ENCODE peak calls at places on chromosomes 5 and 9, in six cellular contexts. R is transverse colon, E is sigmoid colon, B is HCT116, K is spleen, T is stomach. P is an unnamed sample. For H3K4me1, the result is how much of the 10 kb centered on the place peaks cover.

GRCh38 chr5:170579623-170580022 is 75.8 kb downstream of the KCNIP1 start:
- DNase-seq in R (no peak), T (no peak), E (no peak), B (no peak), K (no peak), P (no peak)

GRCh38 chr5:91556-92263 is at the start of gene PLEKHG4B:
- DNase-seq in R (no peak), E (no peak), T (no peak), B (no peak), K (peak), P (no peak)

GRCh38 chr5:2714026-2714425 is 37.5 kb downstream of the IRX2 start:
- DNase-seq in B (no peak), K (no peak), R (no peak), T (no peak), E (peak), P (no peak)

GRCh38 chr5:158840193-158840592 is 259.5 kb downstream of the EBF1 start:
- DNase-seq in K (no peak), B (no peak), R (no peak), T (no peak), E (no peak), P (no peak)

GRCh38 chr9:107628444-107628843 is 138.9 kb upstream of the KLF4 start:
- DNase-seq in B (no peak), T (no peak), E (no peak), K (no peak), R (no peak), P (no peak)

GRCh38 chr5:89265511-89266169 is 382.7 kb upstream of the MEF2C start:
- DNase-seq in R (no peak), B (no peak), K (no peak), T (no peak), E (no peak), P (no peak)

GRCh38 chr9:72540348-72540873 is 19.0 kb downstream of the TMC1 start:
- DNase-seq in R (no peak), T (no peak), E (no peak), B (no peak), K (no peak), P (no peak)

GRCh38 chr5:2659071-2659470 is 92.4 kb downstream of the IRX2 start:
- DNase-seq in T (no peak), R (no peak), E (no peak), K (no peak), B (no peak), P (no peak)

GRCh38 chr5:14906628-14907027 is 35.0 kb upstream of the ANKH start:
- DNase-seq in B (no peak), K (no peak), E (no peak), T (no peak), R (no peak), P (no peak)

GRCh38 chr5:45648744-45649143 is 47.4 kb downstream of the HCN1 start:
- DNase-seq in R (no peak), B (no peak), K (no peak), T (no peak), E (no peak), P (no peak)

GRCh38 chr9:105064248-105065118 is 136.5 kb upstream of the ABCA1 start:
- DNase-seq in E (peak), R (peak), T (peak), K (peak), B (no peak), P (peak)

GRCh38 chr9:116990592-116990991 is 303.5 kb downstream of the TRIM32 start:
- DNase-seq in B (no peak), R (no peak), E (no peak), K (no peak), T (no peak), P (no peak)

GRCh38 chr9:7671847-7672246 is 127.7 kb downstream of the DMAC1 start:
- DNase-seq in E (no peak), T (no peak), B (no peak), K (no peak), R (no peak), P (no peak)

GRCh38 chr5:20056933-20057332 is 68.9 kb upstream of the CDH18 start:
- DNase-seq in R (no peak), E (no peak), B (no peak), T (no peak), K (no peak), P (no peak)

GRCh38 chr9:36025751-36026150 is 11.0 kb upstream of the RECK start:
- DNase-seq in B (no peak), K (no peak), E (no peak), R (no peak), T (no peak), P (no peak)

GRCh38 chr5:37837101-37838032 is 2.5 kb downstream of the GDNF start:
- DNase-seq in R (peak), T (peak), E (peak), K (peak), B (peak), P (peak)

GRCh38 chr5:54547711-54548250 is 30.2 kb downstream of the SNX18 start:
- DNase-seq in T (no peak), K (no peak), B (no peak), R (peak), E (peak), P (peak)

GRCh38 chr9:93108301-93109041 is 12.5 kb downstream of the CARD19 start:
- DNase-seq in R (no peak), K (peak), T (no peak), E (peak), B (no peak), P (no peak)

GRCh38 chr5:145829708-145830361 is 5.3 kb downstream of the PRELID2 start:
- DNase-seq in B (no peak), K (no peak), E (no peak), R (no peak), T (no peak), P (no peak)

GRCh38 chr9:129322641-129323375 is 144.7 kb upstream of the IER5L start:
- DNase-seq in B (no peak), K (peak), E (peak), T (no peak), R (no peak), P (peak)

GRCh38 chr5:73336366-73336765 is 112.2 kb downstream of the FOXD1 start:
- DNase-seq in E (no peak), B (no peak), K (no peak), R (no peak), T (no peak), P (no peak)

GRCh38 chr5:114857951-114858401 is 311.7 kb downstream of the TRIM36 start:
- DNase-seq in R (no peak), E (no peak), T (no peak), B (no peak), K (peak), P (no peak)

GRCh38 chr9:117718701-117719100 is 14.5 kb downstream of the TLR4 start:
- DNase-seq in K (no peak), R (no peak), B (no peak), T (no peak), E (no peak), P (no peak)

GRCh38 chr5:92927291-92927778 is 653.7 kb downstream of the NR2F1-AS1 start:
- DNase-seq in R (no peak), B (peak), T (no peak), E (no peak), K (no peak), P (no peak)

GRCh38 chr5:64800926-64801325 is 32.2 kb downstream of the CWC27 start:
- DNase-seq in T (no peak), R (no peak), B (no peak), K (no peak), E (no peak), P (no peak)

GRCh38 chr9:123361086-123361730 is 5.2 kb downstream of the CRB2 start:
- DNase-seq in T (no peak), E (no peak), B (no peak), K (no peak), R (peak), P (no peak)

GRCh38 chr9:76414656-76415055 is 20.4 kb upstream of the RFK start:
- DNase-seq in E (no peak), B (no peak), R (no peak), K (no peak), T (no peak), P (no peak)

GRCh38 chr9:5712651-5713360 is 83.9 kb downstream of the RIC1 start:
- DNase-seq in T (no peak), K (no peak), R (no peak), B (no peak), E (no peak), P (no peak)

GRCh38 chr9:31950756-31951155 is 433.7 kb upstream of the ACO1 start:
- DNase-seq in E (no peak), R (no peak), B (no peak), T (no peak), K (no peak), P (no peak)

GRCh38 chr5:172567294-172567693 is 73.8 kb upstream of the NEURL1B start:
- DNase-seq in K (no peak), T (no peak), R (no peak), E (no peak), B (no peak), P (no peak)

GRCh38 chr5:145161384-145161783 is 673.8 kb downstream of the PRELID2 start:
- DNase-seq in E (no peak), T (no peak), R (no peak), B (no peak), K (no peak), P (no peak)

GRCh38 chr5:91038180-91038808 is 344.8 kb downstream of the ARRDC3 start:
- DNase-seq in B (no peak), E (peak), R (peak), K (no peak), T (no peak), P (no peak)

GRCh38 chr9:36948051-36948450 is 86.0 kb downstream of the PAX5 start:
- DNase-seq in R (no peak), B (no peak), E (peak), K (no peak), T (no peak), P (no peak)

GRCh38 chr5:149800563-149801103 is 70.5 kb downstream of the PPARGC1B start:
- DNase-seq in K (no peak), R (no peak), B (no peak), E (no peak), T (no peak), P (no peak)

GRCh38 chr5:149799965-149800516 is 69.9 kb downstream of the PPARGC1B start:
- DNase-seq in B (no peak), T (no peak), E (no peak), K (no peak), R (no peak), P (no peak)

GRCh38 chr5:149797897-149798296 is 67.8 kb downstream of the PPARGC1B start:
- DNase-seq in R (no peak), T (no peak), E (no peak), K (no peak), B (no peak), P (no peak)

GRCh38 chr5:149798466-149798865 is 68.4 kb downstream of the PPARGC1B start:
- DNase-seq in B (no peak), K (no peak), E (no peak), R (no peak), T (no peak), P (no peak)

GRCh38 chr5:149799119-149799623 is 69.1 kb downstream of the PPARGC1B start:
- DNase-seq in T (peak), R (peak), B (no peak), K (no peak), E (peak), P (peak)
- TF ChIP-seq POLR2AphosphoS5 in T (no peak), R (no peak), B (no peak), K (no peak), E (peak), P (no peak)

GRCh38 chr5:139659673-139660072 is 11.5 kb downstream of the CXXC5 start:
- DNase-seq in K (no peak), B (no peak), R (no peak), E (no peak), T (no peak), P (no peak)
- H3K4me1 ChIP-seq in K (half or more), B (half or more), R (half or more), E (half or more), T (half or more), P (half or more)

DNA sequence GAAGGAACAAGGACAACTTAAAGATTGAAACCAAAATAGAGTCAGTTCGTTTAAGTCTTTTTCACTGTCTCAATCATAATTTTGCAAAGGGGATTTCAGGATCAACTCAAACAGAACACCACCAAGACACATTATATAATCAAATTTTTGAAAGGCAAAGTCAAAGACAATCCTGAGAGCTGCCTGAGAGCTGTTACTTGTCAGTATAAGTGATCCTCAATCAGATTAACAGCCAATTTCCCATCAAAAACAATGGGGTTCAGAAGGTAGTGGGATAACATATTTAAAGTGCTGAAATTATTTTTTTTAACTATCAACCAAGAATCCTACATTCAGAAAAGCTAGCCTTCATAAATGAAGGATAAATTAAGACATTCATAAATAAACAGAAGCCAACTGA is 19.3 kb upstream of the ABO start:
- DNase-seq in E (no peak), R (no peak), T (no peak), K (no peak), B (no peak), P (no peak)
- TF ChIP-seq CTCF in E (no peak), R (no peak), T (no peak), K (no peak), B (no peak), P (no peak)

GRCh38 chr5:135140805-135141204 is 106.8 kb upstream of the PITX1 start:
- DNase-seq in B (peak), T (no peak), R (peak), K (no peak), E (peak), P (no peak)

GRCh38 chr5:135141303-135142268 is 107.6 kb upstream of the PITX1 start:
- DNase-seq in T (peak), K (no peak), E (no peak), B (peak), R (no peak), P (no peak)

GRCh38 chr5:135137146-135137915 is 103.3 kb upstream of the PITX1 start:
- DNase-seq in B (no peak), R (no peak), E (no peak), T (no peak), K (no peak), P (no peak)

GRCh38 chr5:135138116-135138850 is 104.3 kb upstream of the PITX1 start:
- DNase-seq in T (no peak), K (no peak), B (no peak), R (no peak), E (no peak), P (no peak)

DNA sequence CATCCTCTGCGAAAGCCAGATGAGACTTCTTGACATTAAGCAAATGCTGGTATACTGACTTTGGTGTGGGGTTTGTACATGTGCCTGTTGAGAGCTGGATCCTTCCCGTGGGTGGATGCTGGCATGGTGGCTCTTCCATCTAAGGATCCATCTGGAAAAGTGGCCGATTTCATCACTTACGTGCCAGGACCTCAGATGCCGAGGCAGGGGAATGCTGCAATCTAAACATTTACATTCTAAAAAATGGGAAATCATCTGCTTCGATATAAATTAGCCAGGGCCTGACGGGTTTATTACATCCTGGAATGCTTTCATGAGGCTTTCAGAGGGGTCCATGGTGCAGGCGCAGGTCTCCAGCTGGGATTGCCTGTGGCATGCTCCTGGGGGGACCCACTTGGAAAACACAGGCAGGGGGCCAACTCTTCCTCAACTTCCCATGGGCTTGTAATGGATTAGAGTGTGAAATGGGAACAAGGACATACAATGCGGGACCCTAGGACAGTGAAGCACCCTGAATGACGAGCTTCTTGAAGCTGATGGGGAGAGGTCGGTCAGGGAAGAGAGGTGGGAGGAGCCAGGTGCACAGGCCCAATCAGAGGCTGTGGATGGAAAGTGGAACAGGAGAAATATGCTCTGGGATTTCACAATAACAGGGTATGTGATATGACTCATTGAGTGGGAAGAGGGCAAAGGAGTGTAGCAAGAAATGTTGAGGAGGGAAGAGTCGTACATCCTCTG is 105.5 kb upstream of the PITX1 start:
- DNase-seq in T (no peak), R (peak), B (peak), E (peak), K (no peak), P (no peak)
- TF ChIP-seq POLR2AphosphoS5 in T (peak), R (peak), B (peak), E (no peak), K (no peak), P (no peak)

GRCh38 chr5:149420509-149421371 is 41.6 kb upstream of the IL17B start:
- DNase-seq in E (peak), R (no peak), K (no peak), B (no peak), T (peak), P (no peak)

GRCh38 chr5:149419532-149420485 is 40.7 kb upstream of the IL17B start:
- DNase-seq in R (no peak), B (no peak), E (no peak), K (no peak), T (no peak), P (no peak)

GRCh38 chr5:149421834-149422233 is 42.7 kb upstream of the IL17B start:
- DNase-seq in E (no peak), T (no peak), K (no peak), R (no peak), B (no peak), P (no peak)

GRCh38 chr5:149422429-149423286 is 43.6 kb upstream of the IL17B start:
- DNase-seq in K (peak), T (no peak), R (peak), B (no peak), E (peak), P (no peak)

DNA sequence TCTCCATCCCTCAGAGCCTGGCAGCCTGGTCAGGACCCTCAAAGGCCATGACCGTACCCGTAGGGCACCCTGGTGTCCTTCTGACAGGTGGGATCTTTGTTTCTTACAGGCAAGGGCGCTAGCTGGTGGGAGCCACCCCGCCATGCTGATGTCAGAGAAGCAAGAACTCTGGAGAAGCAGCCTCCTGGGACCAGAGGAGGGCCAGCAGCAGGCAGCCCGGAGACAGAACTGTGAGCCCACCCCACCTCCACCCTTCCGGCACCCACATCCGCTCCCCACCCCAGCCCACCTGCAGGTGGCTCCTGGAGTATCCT is 42.2 kb upstream of the IL17B start:
- DNase-seq in T (no peak), K (no peak), E (no peak), R (no peak), B (no peak), P (no peak)
- H3K4me1 ChIP-seq in T (under half), K (under half), E (half or more), R (under half), B (under half), P (under half)

DNA sequence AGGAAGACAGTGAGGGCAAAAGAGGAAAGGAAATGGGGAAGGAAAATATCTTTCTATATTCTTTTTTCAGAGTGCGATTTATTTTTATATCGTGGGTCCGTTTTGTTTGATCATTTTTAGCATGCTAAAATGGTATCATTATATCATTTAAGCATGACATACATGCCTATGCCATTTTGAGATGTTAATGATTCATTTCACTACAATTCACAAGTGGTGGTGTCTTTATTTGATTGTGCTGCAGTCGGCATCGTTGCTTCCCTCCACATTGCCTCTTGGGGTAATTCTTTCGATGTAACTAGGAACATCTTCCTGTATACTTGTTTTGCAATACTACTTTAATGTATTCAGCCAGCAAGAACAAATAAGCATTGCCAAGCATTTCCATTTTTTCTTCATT is 145.2 kb downstream of the CFAP90 start:
- DNase-seq in K (no peak), B (no peak), R (no peak), E (no peak), T (no peak), P (no peak)
- TF ChIP-seq CTCF in K (no peak), B (no peak), R (no peak), E (no peak), T (no peak), P (no peak)

GRCh38 chr9:131584858-131585257 is 39.5 kb downstream of the PRRT1B start:
- DNase-seq in K (peak), T (no peak), R (no peak), E (no peak), B (no peak), P (no peak)

GRCh38 chr9:131583342-131583645 is 38.0 kb downstream of the PRRT1B start:
- DNase-seq in B (no peak), T (no peak), E (no peak), R (no peak), K (no peak), P (no peak)

GRCh38 chr9:131582466-131583341 is 37.4 kb downstream of the PRRT1B start:
- DNase-seq in B (no peak), K (no peak), R (no peak), T (no peak), E (no peak), P (no peak)

GRCh38 chr9:131585375-131585774 is 40.1 kb downstream of the PRRT1B start:
- DNase-seq in K (peak), R (peak), E (no peak), B (no peak), T (no peak), P (no peak)

GRCh38 chr9:131583836-131584555 is 38.7 kb downstream of the PRRT1B start:
- DNase-seq in K (no peak), T (no peak), R (no peak), B (no peak), E (no peak), P (no peak)
- TF ChIP-seq POLR2AphosphoS5 in K (no peak), T (no peak), R (no peak), B (no peak), E (no peak), P (no peak)

DNA sequence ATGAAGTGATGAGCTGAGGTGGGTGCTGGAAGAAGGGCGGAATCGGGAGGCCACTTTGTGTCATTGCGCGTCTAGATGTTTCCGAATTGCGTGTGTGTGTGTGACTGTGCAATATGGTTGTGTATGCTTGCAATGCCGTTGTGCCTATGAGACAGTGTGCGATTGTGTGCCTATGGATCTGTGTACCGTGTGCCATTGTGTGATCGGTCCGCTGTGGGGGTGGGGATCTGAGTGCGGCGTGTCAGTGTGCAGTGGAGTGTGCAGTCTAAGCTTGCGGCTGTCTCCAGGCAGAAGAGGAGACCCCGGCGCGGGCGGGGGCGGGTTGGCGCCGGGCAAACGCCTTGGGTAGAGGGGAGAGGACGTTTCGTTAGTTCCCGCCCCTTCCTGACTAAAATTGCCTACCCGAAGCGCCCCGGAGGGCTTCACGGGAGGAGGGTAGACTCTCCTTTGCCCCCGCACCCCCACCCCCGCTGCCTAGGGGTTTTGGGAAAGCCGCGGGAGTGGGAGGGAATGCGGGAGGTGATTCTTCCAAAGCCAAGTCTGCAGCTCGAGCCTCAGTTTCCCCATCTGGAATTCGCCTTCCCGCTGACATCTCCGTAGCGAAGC is 24.2 kb downstream of the PCDHGC5 start:
- DNase-seq in K (peak), T (no peak), E (no peak), R (no peak), B (no peak), P (no peak)
- H3K4me1 ChIP-seq in K (under half), T (under half), E (half or more), R (under half), B (under half), P (under half)